ENCODE peak calls at places on chromosomes 1 and 21, in eight cellular contexts. B is body of pancreas, W is IMR-90, Z is lower leg skin, S is breast epithelium, T is A549, K is GM12891, E is adrenal gland. I is an unnamed sample.

GRCh38 chr1:11151854-11152612 is 37.1 kb upstream of the ANGPTL7 start:
- DNase-seq in B (no peak), W (no peak), Z (no peak), S (no peak), T (no peak), K (no peak), E (no peak), I (peak; percentile 62)

GRCh38 chr1:41806472-41807155 is 112.1 kb downstream of the HIVEP3 start:
- DNase-seq in B (no peak), W (no peak), Z (no peak), S (no peak), T (no peak), K (no peak), E (no peak), I (no peak)

GRCh38 chr1:201399352-201400126 is 415 bp upstream of the LAD1 start:
- DNase-seq in B (peak; percentile 86), W (no peak), Z (no peak), S (peak; percentile 68), T (no peak), K (no peak), E (no peak), I (peak; percentile 26)

GRCh38 chr1:165635329-165635728 is 4.3 kb downstream of the MGST3 start:
- DNase-seq in B (no peak), W (peak; percentile 8), Z (no peak), S (no peak), T (no peak), K (no peak), E (no peak), I (no peak)

GRCh38 chr21:36923270-36923669 is 43.2 kb downstream of the HLCS start:
- DNase-seq in B (no peak), W (no peak), Z (no peak), S (no peak), T (no peak), K (no peak), E (no peak), I (no peak)

GRCh38 chr1:167987174-167987573 is 50.3 kb upstream of the MPC2 start:
- DNase-seq in B (no peak), W (peak; percentile 55), Z (no peak), S (no peak), T (no peak), K (no peak), E (no peak), I (no peak)

GRCh38 chr1:36372617-36373016 is 13.1 kb downstream of the STK40 start:
- DNase-seq in B (no peak), W (no peak), Z (no peak), S (no peak), T (no peak), K (no peak), E (no peak), I (no peak)

GRCh38 chr1:52142220-52143153 is 598 bp downstream of the ZFYVE9 start:
- DNase-seq in B (peak; percentile 35), W (peak; percentile 52), Z (no peak), S (peak; percentile 19), T (no peak), K (peak; percentile 32), E (peak; percentile 50), I (peak; percentile 62)

GRCh38 chr1:248114890-248115289 is 19.9 kb downstream of the OR2L13 start:
- DNase-seq in B (no peak), W (no peak), Z (no peak), S (no peak), T (no peak), K (no peak), E (no peak), I (no peak)

GRCh38 chr1:44016081-44016874 is 15.0 kb downstream of the SLC6A9 start:
- DNase-seq in B (no peak), W (no peak), Z (no peak), S (no peak), T (no peak), K (no peak), E (no peak), I (no peak)

GRCh38 chr21:45611296-45611695 is 32.2 kb upstream of the PCBP3 start:
- DNase-seq in B (no peak), W (no peak), Z (no peak), S (no peak), T (no peak), K (no peak), E (no peak), I (no peak)

GRCh38 chr1:69862906-69863305 is 295.2 kb downstream of the LRRC7 start:
- DNase-seq in B (no peak), W (no peak), Z (no peak), S (no peak), T (no peak), K (no peak), E (no peak), I (no peak)

DNA sequence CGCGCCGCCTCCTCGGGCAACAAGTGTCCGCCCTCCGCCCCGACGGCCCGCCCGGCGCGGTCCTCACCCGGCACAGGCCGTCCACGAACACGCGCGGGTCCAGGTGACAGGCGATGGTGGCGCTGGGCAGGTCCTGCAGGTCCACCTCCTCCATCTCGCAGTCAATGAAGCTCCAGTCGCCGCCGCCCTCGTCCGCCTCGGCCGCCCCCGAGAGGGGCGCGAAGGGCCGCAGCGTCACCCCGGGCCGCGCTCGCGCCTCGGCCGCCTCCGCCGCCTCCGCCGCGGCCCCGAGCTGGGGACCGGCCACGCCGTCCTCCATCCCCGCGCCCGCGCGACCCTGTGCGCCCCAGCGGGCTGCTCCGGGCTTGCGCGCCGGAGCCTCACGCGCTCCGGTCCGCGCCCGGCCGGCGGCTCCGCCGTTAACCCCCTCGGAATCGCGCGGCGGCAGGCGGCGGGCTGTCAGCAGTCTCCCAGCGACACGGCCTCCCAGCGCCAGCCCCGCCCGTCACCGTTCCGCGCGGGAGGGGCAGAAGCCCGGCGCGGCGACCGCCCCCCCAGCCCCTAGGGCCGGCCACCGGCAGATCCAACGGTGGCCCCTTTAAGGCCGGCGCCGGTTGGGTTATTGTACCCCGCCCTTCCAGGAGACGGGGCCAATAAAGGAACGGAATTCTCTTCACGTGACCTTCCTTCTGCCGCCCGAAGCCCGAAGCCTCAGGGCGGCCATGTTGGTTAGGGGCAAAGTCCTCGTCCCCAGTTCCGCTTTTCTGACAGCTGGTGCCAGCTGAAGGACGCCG is at the start of gene RCAN1:
- DNase-seq in B (peak; percentile 91), W (peak; percentile 91), Z (peak; percentile 90), S (peak; percentile 88), T (peak; percentile 79), K (peak; percentile 87), E (peak; percentile 90), I (peak; percentile 95)
- TF ChIP-seq POLR2A in B (no peak), W (no peak), Z (no peak), S (no peak), T (no peak), K (no peak), E (peak; percentile 19), I (no peak)

GRCh38 chr1:220316291-220316690 is 44.0 kb upstream of the RAB3GAP2 start:
- DNase-seq in B (no peak), W (no peak), Z (no peak), S (no peak), T (no peak), K (no peak), E (no peak), I (no peak)
- TF ChIP-seq POLR2A in B (no peak), W (no peak), Z (no peak), S (no peak), T (no peak), K (no peak), E (no peak), I (no peak)

GRCh38 chr1:236155841-236156503 is 13.6 kb downstream of the GPR137B start:
- DNase-seq in B (no peak), W (no peak), Z (no peak), S (no peak), T (no peak), K (no peak), E (no peak), I (no peak)

GRCh38 chr1:236155399-236155767 is 13.0 kb downstream of the GPR137B start:
- DNase-seq in B (no peak), W (no peak), Z (no peak), S (no peak), T (no peak), K (no peak), E (no peak), I (no peak)

GRCh38 chr1:236154671-236155398 is 12.5 kb downstream of the GPR137B start:
- DNase-seq in B (no peak), W (no peak), Z (no peak), S (no peak), T (no peak), K (no peak), E (no peak), I (no peak)

GRCh38 chr1:236158719-236159118 is 16.4 kb downstream of the GPR137B start:
- DNase-seq in B (no peak), W (no peak), Z (no peak), S (no peak), T (no peak), K (no peak), E (no peak), I (no peak)

DNA sequence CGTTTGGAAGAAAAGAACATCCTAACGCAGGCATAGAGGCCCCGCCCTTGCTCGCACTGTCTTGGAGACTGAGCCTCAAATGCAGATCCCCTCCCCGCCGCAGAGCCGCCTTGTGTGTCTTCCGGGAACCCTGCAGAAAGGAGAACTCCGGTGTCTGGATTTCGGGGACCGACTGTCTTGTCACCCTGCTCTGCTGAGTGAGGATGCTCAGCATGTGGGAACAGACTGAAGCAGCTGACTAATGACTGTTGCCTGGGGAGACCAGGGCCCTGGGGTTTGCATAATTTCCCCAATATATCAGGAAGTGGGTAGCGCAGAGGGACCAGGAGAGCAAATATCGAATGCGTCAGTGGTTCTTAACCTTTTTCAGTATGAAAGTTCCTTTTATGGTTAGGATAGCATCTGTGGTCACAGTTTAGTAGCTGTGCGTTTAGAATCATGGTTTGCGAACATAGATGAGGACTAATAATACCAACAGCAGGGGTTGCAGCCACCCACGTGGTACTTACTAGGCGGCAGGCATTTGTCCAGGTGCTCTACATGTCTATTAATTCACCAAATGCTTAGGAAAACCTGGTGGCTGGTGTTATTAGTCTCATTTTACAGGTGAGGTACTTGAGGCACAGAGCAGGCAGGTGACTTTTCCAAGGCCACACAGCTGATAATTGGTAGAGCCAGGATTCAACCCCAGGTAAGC is 14.3 kb downstream of the GPR137B start:
- DNase-seq in B (no peak), W (no peak), Z (no peak), S (no peak), T (no peak), K (peak; percentile 86), E (no peak), I (no peak)
- TF ChIP-seq POLR2A in B (no peak), W (no peak), Z (no peak), S (no peak), T (no peak), K (peak; percentile 62), E (no peak), I (no peak)

GRCh38 chr1:16215882-16216753 is 3.7 kb upstream of the ARHGEF19 start:
- DNase-seq in B (peak; percentile 88), W (peak; percentile 69), Z (peak; percentile 84), S (peak; percentile 72), T (peak; percentile 24), K (peak; percentile 49), E (peak; percentile 88), I (peak; percentile 89)
- TF ChIP-seq POLR2A in B (no peak), W (no peak), Z (no peak), S (no peak), T (no peak), K (no peak), E (peak; percentile 41), I (no peak)

I was measured in testis.